ENCODE peak calls at places on chromosomes 1 and 21, in five cellular contexts. One of them, this sample, is unnamed.

GRCh38 chr1:59016390-59016789 is 232.5 kb upstream of the JUN start:
- DNase-seq in naive thymus-derived CD4-positive, alpha-beta T cell: no peak
- DNase-seq in DND-41: no peak
- DNase-seq in heart right ventricle: no peak
- DNase-seq in tibial nerve: no peak
- DNase-seq in this sample: no peak

GRCh38 chr1:77888071-77888428 is 374 bp upstream of the NEXN start:
- DNase-seq in naive thymus-derived CD4-positive, alpha-beta T cell: no peak
- DNase-seq in DND-41: no peak
- DNase-seq in heart right ventricle: peak; percentile 67
- DNase-seq in tibial nerve: peak; percentile 11
- DNase-seq in this sample: no peak

GRCh38 chr1:230077436-230078221 is 10.6 kb downstream of the GALNT2 start:
- DNase-seq in naive thymus-derived CD4-positive, alpha-beta T cell: no peak
- DNase-seq in DND-41: no peak
- DNase-seq in heart right ventricle: no peak
- DNase-seq in tibial nerve: no peak
- DNase-seq in this sample: no peak

GRCh38 chr1:201406831-201407406 is 7.8 kb upstream of the LAD1 start:
- DNase-seq in naive thymus-derived CD4-positive, alpha-beta T cell: no peak
- DNase-seq in DND-41: no peak
- DNase-seq in heart right ventricle: no peak
- DNase-seq in tibial nerve: no peak
- DNase-seq in this sample: no peak

GRCh38 chr1:211359876-211360275 is 33.2 kb downstream of the TRAF5 start:
- DNase-seq in naive thymus-derived CD4-positive, alpha-beta T cell: no peak
- DNase-seq in DND-41: no peak
- DNase-seq in heart right ventricle: no peak
- DNase-seq in tibial nerve: no peak
- DNase-seq in this sample: no peak

GRCh38 chr1:218643926-218644325 is 298.8 kb downstream of the TGFB2 start:
- DNase-seq in naive thymus-derived CD4-positive, alpha-beta T cell: no peak
- DNase-seq in DND-41: no peak
- DNase-seq in heart right ventricle: no peak
- DNase-seq in tibial nerve: no peak
- DNase-seq in this sample: no peak

GRCh38 chr1:65068202-65069011 is 79.6 kb upstream of the AK4 start:
- DNase-seq in naive thymus-derived CD4-positive, alpha-beta T cell: peak; percentile 59
- DNase-seq in DND-41: peak; percentile 25
- DNase-seq in heart right ventricle: no peak
- DNase-seq in tibial nerve: peak; percentile 36
- DNase-seq in this sample: no peak

GRCh38 chr1:24138481-24139158 is 4.3 kb downstream of the IL22RA1 start:
- DNase-seq in naive thymus-derived CD4-positive, alpha-beta T cell: no peak
- DNase-seq in DND-41: no peak
- DNase-seq in heart right ventricle: no peak
- DNase-seq in tibial nerve: no peak
- DNase-seq in this sample: no peak

GRCh38 chr1:166133276-166133841 is 33.4 kb downstream of the FAM78B start:
- DNase-seq in naive thymus-derived CD4-positive, alpha-beta T cell: no peak
- DNase-seq in DND-41: peak; percentile 8
- DNase-seq in heart right ventricle: no peak
- DNase-seq in tibial nerve: no peak
- DNase-seq in this sample: no peak

GRCh38 chr1:161787355-161787754 is 21.2 kb downstream of the ATF6 start:
- DNase-seq in naive thymus-derived CD4-positive, alpha-beta T cell: no peak
- DNase-seq in DND-41: no peak
- DNase-seq in heart right ventricle: no peak
- DNase-seq in tibial nerve: no peak
- DNase-seq in this sample: no peak

GRCh38 chr1:1004780-1005697 is 5.1 kb upstream of the HES4 start:
- DNase-seq in naive thymus-derived CD4-positive, alpha-beta T cell: no peak
- DNase-seq in DND-41: no peak
- DNase-seq in heart right ventricle: no peak
- DNase-seq in tibial nerve: no peak
- DNase-seq in this sample: no peak

GRCh38 chr1:55217226-55217996 is 2.2 kb upstream of the USP24 start:
- DNase-seq in naive thymus-derived CD4-positive, alpha-beta T cell: peak; percentile 84
- DNase-seq in DND-41: no peak
- DNase-seq in heart right ventricle: peak; percentile 39
- DNase-seq in tibial nerve: no peak
- DNase-seq in this sample: no peak

GRCh38 chr1:180358649-180359048 is 128.6 kb downstream of the LHX4 start:
- DNase-seq in naive thymus-derived CD4-positive, alpha-beta T cell: no peak
- DNase-seq in DND-41: no peak
- DNase-seq in heart right ventricle: peak; percentile 12
- DNase-seq in tibial nerve: no peak
- DNase-seq in this sample: no peak

GRCh38 chr1:110383311-110383990 is 7.4 kb downstream of the SLC16A4 start:
- DNase-seq in naive thymus-derived CD4-positive, alpha-beta T cell: peak; percentile 19
- DNase-seq in DND-41: peak; percentile 46
- DNase-seq in heart right ventricle: no peak
- DNase-seq in tibial nerve: no peak
- DNase-seq in this sample: no peak

GRCh38 chr1:54170961-54171460 is 18.2 kb upstream of the CDCP2 start:
- DNase-seq in naive thymus-derived CD4-positive, alpha-beta T cell: no peak
- DNase-seq in DND-41: no peak
- DNase-seq in heart right ventricle: no peak
- DNase-seq in tibial nerve: no peak
- DNase-seq in this sample: no peak

GRCh38 chr1:193729429-193729828 is 543.0 kb upstream of the B3GALT2 start:
- DNase-seq in naive thymus-derived CD4-positive, alpha-beta T cell: no peak
- DNase-seq in DND-41: no peak
- DNase-seq in heart right ventricle: no peak
- DNase-seq in tibial nerve: no peak
- DNase-seq in this sample: no peak

GRCh38 chr1:205256956-205257615 is 29.3 kb downstream of the TMCC2 start:
- DNase-seq in naive thymus-derived CD4-positive, alpha-beta T cell: no peak
- DNase-seq in DND-41: no peak
- DNase-seq in heart right ventricle: no peak
- DNase-seq in tibial nerve: no peak
- DNase-seq in this sample: no peak

GRCh38 chr1:151196292-151196800 is 2.0 kb upstream of the PIP5K1A start:
- DNase-seq in naive thymus-derived CD4-positive, alpha-beta T cell: peak; percentile 66
- DNase-seq in DND-41: peak; percentile 69
- DNase-seq in heart right ventricle: peak; percentile 82
- DNase-seq in tibial nerve: peak; percentile 91
- DNase-seq in this sample: peak; percentile 15

GRCh38 chr1:168136709-168137514 is at the start of gene GPR161:
- DNase-seq in naive thymus-derived CD4-positive, alpha-beta T cell: peak; percentile 21
- DNase-seq in DND-41: peak; percentile 48
- DNase-seq in heart right ventricle: peak; percentile 43
- DNase-seq in tibial nerve: peak; percentile 31
- DNase-seq in this sample: peak; percentile 18

GRCh38 chr1:235507623-235508022 is 3.4 kb upstream of the B3GALNT2 start:
- DNase-seq in naive thymus-derived CD4-positive, alpha-beta T cell: no peak
- DNase-seq in DND-41: no peak
- DNase-seq in heart right ventricle: no peak
- DNase-seq in tibial nerve: no peak
- DNase-seq in this sample: no peak

GRCh38 chr1:116915182-116915611 is 5.5 kb downstream of the PTGFRN start:
- DNase-seq in naive thymus-derived CD4-positive, alpha-beta T cell: peak; percentile 16
- DNase-seq in DND-41: no peak
- DNase-seq in heart right ventricle: peak; percentile 41
- DNase-seq in tibial nerve: no peak
- DNase-seq in this sample: no peak

DNA sequence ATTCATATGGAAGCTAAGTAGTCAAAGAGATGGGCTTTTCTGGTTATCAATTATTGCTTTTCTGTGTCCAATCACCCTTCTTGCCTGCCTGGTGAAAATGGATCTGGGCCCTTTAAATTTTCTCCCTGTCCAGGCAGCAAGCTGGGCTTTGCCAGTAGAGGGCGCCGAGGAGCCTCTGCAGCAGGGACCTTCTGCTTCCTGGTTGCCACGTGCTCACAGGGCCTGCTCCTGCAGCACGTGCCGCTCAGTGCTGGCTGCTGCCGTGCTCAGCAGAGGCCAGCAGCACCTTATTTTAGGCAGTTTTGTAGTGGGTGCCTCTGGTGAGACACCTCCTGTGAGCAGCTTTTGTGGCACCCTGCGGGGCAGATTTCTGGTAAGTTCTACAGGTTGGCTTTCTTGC is 4.0 kb downstream of the ACTL8 start:
- DNase-seq in naive thymus-derived CD4-positive, alpha-beta T cell: no peak
- DNase-seq in DND-41: peak; percentile 26
- DNase-seq in heart right ventricle: no peak
- DNase-seq in tibial nerve: no peak
- DNase-seq in this sample: no peak
- H3K9me3 ChIP-seq in naive thymus-derived CD4-positive, alpha-beta T cell: peaks cover 65% of the 10 kb centered on the region
- H3K9me3 ChIP-seq in DND-41: peaks cover 26% of the 10 kb centered on the region
- H3K9me3 ChIP-seq in heart right ventricle: peaks cover 57% of the 10 kb centered on the region
- H3K9me3 ChIP-seq in tibial nerve: peaks cover 25% of the 10 kb centered on the region
- H3K9me3 ChIP-seq in this sample: peaks cover 10% of the 10 kb centered on the region

GRCh38 chr1:2932671-2933350 is 88.5 kb upstream of the ACTRT2 start:
- DNase-seq in naive thymus-derived CD4-positive, alpha-beta T cell: no peak
- DNase-seq in DND-41: no peak
- DNase-seq in heart right ventricle: no peak
- DNase-seq in tibial nerve: no peak
- DNase-seq in this sample: no peak
- H3K9me3 ChIP-seq in naive thymus-derived CD4-positive, alpha-beta T cell: no peaks in the 10 kb centered on the region
- H3K9me3 ChIP-seq in DND-41: no peaks in the 10 kb centered on the region
- H3K9me3 ChIP-seq in heart right ventricle: no peaks in the 10 kb centered on the region
- H3K9me3 ChIP-seq in tibial nerve: no peaks in the 10 kb centered on the region
- H3K9me3 ChIP-seq in this sample: no peaks in the 10 kb centered on the region

GRCh38 chr1:31574749-31575372 is 1.5 kb upstream of the TINAGL1 start:
- DNase-seq in naive thymus-derived CD4-positive, alpha-beta T cell: no peak
- DNase-seq in DND-41: no peak
- DNase-seq in heart right ventricle: no peak
- DNase-seq in tibial nerve: no peak
- DNase-seq in this sample: no peak
- H3K9me3 ChIP-seq in naive thymus-derived CD4-positive, alpha-beta T cell: no peaks in the 10 kb centered on the region
- H3K9me3 ChIP-seq in DND-41: no peaks in the 10 kb centered on the region
- H3K9me3 ChIP-seq in heart right ventricle: no peaks in the 10 kb centered on the region
- H3K9me3 ChIP-seq in tibial nerve: no peaks in the 10 kb centered on the region
- H3K9me3 ChIP-seq in this sample: no peaks in the 10 kb centered on the region

DNA sequence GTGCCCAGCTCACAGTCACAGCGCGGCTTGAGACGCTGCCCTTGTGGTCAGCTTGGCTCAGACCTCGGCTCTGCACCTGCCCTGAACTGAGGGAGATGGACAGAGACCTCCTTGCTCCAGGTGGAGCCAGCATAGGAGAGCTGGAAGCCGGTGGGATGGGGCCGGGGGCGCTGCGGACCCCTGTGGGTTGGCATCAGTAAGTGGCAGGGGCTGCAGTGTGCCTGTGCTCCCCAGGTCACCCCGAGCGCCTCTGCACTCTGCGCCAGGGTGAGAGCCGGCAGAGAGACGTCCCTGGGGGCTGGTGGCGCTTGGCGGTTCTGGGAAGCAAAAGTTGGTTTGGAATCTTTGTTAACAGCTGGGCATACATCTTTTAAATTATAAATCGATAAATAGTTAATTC is 105.6 kb upstream of the TTC34 start:
- DNase-seq in naive thymus-derived CD4-positive, alpha-beta T cell: no peak
- DNase-seq in DND-41: no peak
- DNase-seq in heart right ventricle: no peak
- DNase-seq in tibial nerve: no peak
- DNase-seq in this sample: no peak
- H3K9me3 ChIP-seq in naive thymus-derived CD4-positive, alpha-beta T cell: no peaks in the 10 kb centered on the region
- H3K9me3 ChIP-seq in DND-41: no peaks in the 10 kb centered on the region
- H3K9me3 ChIP-seq in heart right ventricle: no peaks in the 10 kb centered on the region
- H3K9me3 ChIP-seq in tibial nerve: no peaks in the 10 kb centered on the region
- H3K9me3 ChIP-seq in this sample: no peaks in the 10 kb centered on the region

DNA sequence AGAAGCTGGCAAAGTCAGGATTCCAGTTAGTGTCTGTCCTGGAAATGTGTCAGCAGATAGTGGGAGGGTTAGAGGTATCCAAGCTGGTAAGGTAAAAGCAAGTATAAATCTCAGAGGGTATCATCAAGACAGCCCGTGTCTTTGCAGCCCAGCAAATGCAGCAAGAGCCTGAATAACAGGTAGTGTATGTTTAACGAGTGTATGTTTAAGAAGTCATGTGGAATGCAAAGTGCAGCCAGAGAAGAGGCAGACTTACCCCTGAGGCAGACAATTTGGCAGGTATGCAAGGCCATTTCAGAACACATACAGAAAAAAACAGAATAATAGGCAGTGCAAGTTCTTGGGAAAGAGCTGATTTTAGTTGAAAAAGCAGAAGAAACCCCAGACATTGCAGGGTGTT is 411.0 kb upstream of the NEGR1 start:
- DNase-seq in naive thymus-derived CD4-positive, alpha-beta T cell: no peak
- DNase-seq in DND-41: no peak
- DNase-seq in heart right ventricle: no peak
- DNase-seq in tibial nerve: no peak
- DNase-seq in this sample: no peak
- H3K9me3 ChIP-seq in naive thymus-derived CD4-positive, alpha-beta T cell: peaks cover 8% of the 10 kb centered on the region
- H3K9me3 ChIP-seq in DND-41: peaks cover 29% of the 10 kb centered on the region
- H3K9me3 ChIP-seq in heart right ventricle: peaks cover 20% of the 10 kb centered on the region
- H3K9me3 ChIP-seq in tibial nerve: peaks cover 5% of the 10 kb centered on the region
- H3K9me3 ChIP-seq in this sample: no peaks in the 10 kb centered on the region

GRCh38 chr21:9753943-9754342 is 767.4 kb upstream of the TPTE start:
- DNase-seq in naive thymus-derived CD4-positive, alpha-beta T cell: no peak
- DNase-seq in DND-41: no peak
- DNase-seq in heart right ventricle: no peak
- DNase-seq in tibial nerve: no peak
- DNase-seq in this sample: no peak

GRCh38 chr21:9755611-9756010 is 765.8 kb upstream of the TPTE start:
- DNase-seq in naive thymus-derived CD4-positive, alpha-beta T cell: no peak
- DNase-seq in DND-41: no peak
- DNase-seq in heart right ventricle: no peak
- DNase-seq in tibial nerve: no peak
- DNase-seq in this sample: no peak

GRCh38 chr21:9750341-9751086 is 770.9 kb upstream of the TPTE start:
- DNase-seq in naive thymus-derived CD4-positive, alpha-beta T cell: no peak
- DNase-seq in DND-41: no peak
- DNase-seq in heart right ventricle: no peak
- DNase-seq in tibial nerve: no peak
- DNase-seq in this sample: no peak
- H3K9me3 ChIP-seq in naive thymus-derived CD4-positive, alpha-beta T cell: peaks cover 26% of the 10 kb centered on the region
- H3K9me3 ChIP-seq in DND-41: peaks cover 23% of the 10 kb centered on the region
- H3K9me3 ChIP-seq in heart right ventricle: no peaks in the 10 kb centered on the region
- H3K9me3 ChIP-seq in tibial nerve: no peaks in the 10 kb centered on the region
- H3K9me3 ChIP-seq in this sample: no peaks in the 10 kb centered on the region

GRCh38 chr21:41612674-41613250 is 104.8 kb upstream of the TMPRSS2 start:
- DNase-seq in naive thymus-derived CD4-positive, alpha-beta T cell: no peak
- DNase-seq in DND-41: peak; percentile 68
- DNase-seq in heart right ventricle: peak; percentile 63
- DNase-seq in tibial nerve: peak; percentile 76
- DNase-seq in this sample: no peak
- H3K9me3 ChIP-seq in naive thymus-derived CD4-positive, alpha-beta T cell: no peaks in the 10 kb centered on the region
- H3K9me3 ChIP-seq in DND-41: no peaks in the 10 kb centered on the region
- H3K9me3 ChIP-seq in heart right ventricle: no peaks in the 10 kb centered on the region
- H3K9me3 ChIP-seq in tibial nerve: no peaks in the 10 kb centered on the region
- H3K9me3 ChIP-seq in this sample: no peaks in the 10 kb centered on the region

DNA sequence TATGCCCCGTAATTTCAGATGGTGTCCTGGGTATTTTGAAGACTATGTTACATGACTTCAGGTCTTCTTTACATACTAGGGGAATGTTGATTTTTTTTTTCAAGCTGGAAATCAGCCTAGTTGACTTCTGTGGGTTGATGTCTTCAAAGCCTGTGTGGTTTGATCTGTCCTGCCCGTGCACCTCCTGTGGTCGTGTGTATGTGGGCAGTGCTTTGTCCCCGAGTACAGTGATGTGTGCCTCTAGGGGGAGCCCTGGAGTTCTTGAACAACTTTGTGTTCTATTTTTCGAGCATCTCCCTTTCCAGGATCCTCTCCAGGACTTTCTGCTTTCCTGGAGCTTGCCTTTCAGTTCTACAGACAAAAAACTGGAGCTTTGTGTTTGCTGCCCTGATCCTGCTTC is 28.9 kb downstream of the OBSCN start:
- DNase-seq in naive thymus-derived CD4-positive, alpha-beta T cell: no peak
- DNase-seq in DND-41: no peak
- DNase-seq in heart right ventricle: peak; percentile 44
- DNase-seq in tibial nerve: no peak
- DNase-seq in this sample: no peak
- H3K9me3 ChIP-seq in naive thymus-derived CD4-positive, alpha-beta T cell: peaks cover 22% of the 10 kb centered on the region
- H3K9me3 ChIP-seq in DND-41: peaks cover 55% of the 10 kb centered on the region
- H3K9me3 ChIP-seq in heart right ventricle: peaks cover 8% of the 10 kb centered on the region
- H3K9me3 ChIP-seq in tibial nerve: no peaks in the 10 kb centered on the region
- H3K9me3 ChIP-seq in this sample: no peaks in the 10 kb centered on the region

This sample was measured in T-helper 17 cell.